ENCODE peak calls at places on chromosomes 6 and 20, in six cellular contexts. W, H, N, Y, M and Z are unnamed samples. For H3K4me1, the result is how much of the 10 kb centered on the place peaks cover.

GRCh38 chr6:156727715-156728385 is 49.3 kb upstream of the ARID1B start:
- ATAC-seq in M (no peak), H (no peak), W (no peak), N (no peak), Y (no peak), Z (no peak)

GRCh38 chr6:70270287-70271005 is 32.4 kb downstream of the COL9A1 start:
- ATAC-seq in N (no peak), W (no peak), M (no peak), H (no peak), Y (no peak), Z (no peak)

GRCh38 chr20:6231551-6231950 is 108.7 kb upstream of the FERMT1 start:
- ATAC-seq in Y (no peak), M (no peak), W (no peak), N (no peak), H (no peak), Z (no peak)

GRCh38 chr6:2695464-2696095 is 55.1 kb downstream of the MYLK4 start:
- ATAC-seq in M (peak), Y (no peak), H (no peak), N (no peak), W (no peak), Z (no peak)

GRCh38 chr20:31868853-31869672 is 1.3 kb downstream of the DUSP15 start:
- ATAC-seq in H (peak), Y (no peak), W (no peak), M (no peak), N (no peak), Z (no peak)

GRCh38 chr20:47088339-47088738 is 193.7 kb downstream of the EYA2 start:
- ATAC-seq in H (no peak), Y (no peak), N (no peak), W (no peak), M (peak), Z (no peak)

GRCh38 chr6:144162977-144163376 is 12.7 kb downstream of the STX11 start:
- ATAC-seq in N (no peak), Y (no peak), W (no peak), H (no peak), M (no peak), Z (no peak)

GRCh38 chr6:132251711-132252110 is 149.6 kb downstream of the MOXD1 start:
- ATAC-seq in M (no peak), Y (no peak), W (no peak), H (no peak), N (no peak), Z (no peak)

GRCh38 chr20:51394706-51395105 is 147.8 kb downstream of the NFATC2 start:
- ATAC-seq in H (no peak), W (no peak), M (no peak), Y (no peak), N (no peak), Z (no peak)

GRCh38 chr20:62011403-62011791 is 54.3 kb downstream of the TAF4 start:
- ATAC-seq in Y (no peak), W (no peak), H (no peak), N (no peak), M (peak), Z (no peak)

GRCh38 chr20:42444799-42445198 is 744.9 kb downstream of the PTPRT start:
- ATAC-seq in N (no peak), M (no peak), W (peak), Y (no peak), H (no peak), Z (peak)

GRCh38 chr6:6635291-6635690 is 46.8 kb downstream of the LY86 start:
- ATAC-seq in Y (no peak), W (no peak), M (no peak), N (no peak), H (no peak), Z (no peak)

GRCh38 chr20:53916173-53916512 is 154.3 kb downstream of the BCAS1 start:
- ATAC-seq in W (peak), M (peak), N (peak), Y (peak), H (peak), Z (peak)

GRCh38 chr20:48990467-48990866 is 55.6 kb upstream of the CSE1L start:
- ATAC-seq in M (no peak), Y (no peak), W (no peak), H (no peak), N (no peak), Z (no peak)

GRCh38 chr6:69349776-69350175 is 447.0 kb downstream of the LMBRD1 start:
- ATAC-seq in H (no peak), N (no peak), M (no peak), Y (no peak), W (no peak), Z (no peak)

GRCh38 chr6:37074053-37074827 is 68.8 kb downstream of the FGD2 start:
- ATAC-seq in H (no peak), M (no peak), W (peak), N (no peak), Y (peak), Z (peak)

GRCh38 chr6:98020222-98020621 is 737.2 kb upstream of the MMS22L start:
- ATAC-seq in W (no peak), H (no peak), M (no peak), Y (no peak), N (no peak), Z (no peak)

GRCh38 chr6:163964778-163965177 is 550.3 kb downstream of the QKI start:
- ATAC-seq in H (no peak), W (no peak), Y (no peak), M (no peak), N (no peak), Z (no peak)

GRCh38 chr6:129659590-129660345 is 50.2 kb downstream of the ARHGAP18 start:
- ATAC-seq in Y (peak), H (no peak), N (no peak), W (no peak), M (no peak), Z (no peak)

GRCh38 chr20:49165611-49166010 is 22.5 kb downstream of the STAU1 start:
- ATAC-seq in W (no peak), M (no peak), N (no peak), H (no peak), Y (no peak), Z (no peak)

GRCh38 chr6:79597155-79597554 is 34.0 kb upstream of the SH3BGRL2 start:
- ATAC-seq in M (no peak), N (no peak), H (no peak), Y (no peak), W (no peak), Z (no peak)

GRCh38 chr6:90078513-90079289 is 184.4 kb downstream of the GJA10 start:
- ATAC-seq in W (no peak), H (no peak), N (peak), M (no peak), Y (no peak), Z (no peak)

GRCh38 chr6:10862361-10862760 is 19.5 kb downstream of the GCM2 start:
- ATAC-seq in Y (no peak), N (no peak), W (no peak), M (no peak), H (no peak), Z (no peak)

GRCh38 chr6:151067684-151068596 is 171.8 kb upstream of the AKAP12 start:
- ATAC-seq in H (peak), N (no peak), M (peak), W (peak), Y (peak), Z (peak)

GRCh38 chr20:22496817-22497216 is 87.6 kb downstream of the FOXA2 start:
- ATAC-seq in H (no peak), M (no peak), Y (no peak), N (no peak), W (no peak), Z (no peak)

GRCh38 chr6:125279961-125280360 is 21.8 kb downstream of the HDDC2 start:
- ATAC-seq in N (no peak), M (no peak), Y (no peak), W (no peak), H (no peak), Z (no peak)

GRCh38 chr6:73455865-73456629 is 4.0 kb upstream of the CGAS start:
- ATAC-seq in M (no peak), H (no peak), W (no peak), N (no peak), Y (no peak), Z (no peak)

GRCh38 chr20:10978019-10978702 is 304.4 kb upstream of the JAG1 start:
- ATAC-seq in H (no peak), W (no peak), Y (no peak), N (no peak), M (no peak), Z (no peak)

GRCh38 chr6:160919713-160920112 is 71.9 kb upstream of the MAP3K4 start:
- ATAC-seq in H (peak), M (no peak), N (no peak), Y (peak), W (no peak), Z (no peak)

GRCh38 chr6:26493258-26493657 is 6.8 kb upstream of the BTN1A1 start:
- ATAC-seq in M (peak), W (no peak), H (peak), Y (no peak), N (peak), Z (no peak)

GRCh38 chr20:49916146-49917002 is 1.0 kb upstream of the SPATA2 start:
- ATAC-seq in Y (peak), H (peak), N (no peak), W (no peak), M (no peak), Z (no peak)

GRCh38 chr6:16321341-16321710 is 82.9 kb downstream of the GMPR start:
- ATAC-seq in Y (no peak), M (no peak), N (no peak), W (no peak), H (no peak), Z (no peak)
- H3K4me1 ChIP-seq in Y (under half), M (half or more), N (half or more), W (under half), H (half or more), Z (under half)

GRCh38 chr20:37760322-37760721 is 66.5 kb downstream of the CTNNBL1 start:
- ATAC-seq in H (no peak), N (no peak), Y (no peak), W (no peak), M (no peak), Z (no peak)
- H3K4me1 ChIP-seq in H (under half), N (under half), Y (under half), W (under half), M (under half), Z (under half)

GRCh38 chr6:45651301-45651700 is 273.6 kb upstream of the SUPT3H start:
- ATAC-seq in M (no peak), Y (no peak), W (no peak), N (no peak), H (no peak), Z (no peak)
- H3K4me1 ChIP-seq in M (half or more), Y (under half), W (under half), N (under half), H (under half), Z (under half)

GRCh38 chr6:54273214-54273820 is 34.9 kb upstream of the TINAG start:
- ATAC-seq in H (no peak), Y (no peak), W (no peak), M (no peak), N (no peak), Z (no peak)
- H3K4me1 ChIP-seq in H (under half), Y (under half), W (under half), M (under half), N (under half), Z (under half)

GRCh38 chr6:33017694-33018353 is 8.4 kb upstream of the HLA-DOA start:
- ATAC-seq in W (no peak), M (no peak), N (no peak), H (peak), Y (no peak), Z (no peak)

GRCh38 chr6:33017024-33017423 is 7.6 kb upstream of the HLA-DOA start:
- ATAC-seq in W (no peak), H (no peak), Y (no peak), N (no peak), M (no peak), Z (no peak)

GRCh38 chr6:33013608-33014007 is 4.2 kb upstream of the HLA-DOA start:
- ATAC-seq in N (no peak), H (no peak), M (no peak), W (no peak), Y (no peak), Z (no peak)

GRCh38 chr6:33015798-33016197 is 6.4 kb upstream of the HLA-DOA start:
- ATAC-seq in N (no peak), H (no peak), M (no peak), Y (no peak), W (no peak), Z (no peak)

GRCh38 chr6:33014841-33015634 is 5.6 kb upstream of the HLA-DOA start:
- ATAC-seq in Y (peak), N (peak), M (peak), W (peak), H (peak), Z (peak)
- H3K4me1 ChIP-seq in Y (under half), N (under half), M (under half), W (under half), H (under half), Z (under half)

GRCh38 chr6:44048277-44048676 is 79.0 kb downstream of the MRPL14 start:
- ATAC-seq in H (no peak), M (no peak), N (no peak), W (no peak), Y (no peak), Z (no peak)

GRCh38 chr6:44049989-44050871 is 77.0 kb downstream of the MRPL14 start:
- ATAC-seq in M (no peak), N (no peak), W (no peak), Y (peak), H (no peak), Z (no peak)

GRCh38 chr6:44050872-44051421 is 76.3 kb downstream of the MRPL14 start:
- ATAC-seq in H (no peak), M (peak), N (no peak), Y (peak), W (no peak), Z (no peak)

GRCh38 chr6:44047801-44048200 is 79.5 kb downstream of the MRPL14 start:
- ATAC-seq in Y (no peak), N (no peak), H (no peak), W (no peak), M (no peak), Z (no peak)

DNA sequence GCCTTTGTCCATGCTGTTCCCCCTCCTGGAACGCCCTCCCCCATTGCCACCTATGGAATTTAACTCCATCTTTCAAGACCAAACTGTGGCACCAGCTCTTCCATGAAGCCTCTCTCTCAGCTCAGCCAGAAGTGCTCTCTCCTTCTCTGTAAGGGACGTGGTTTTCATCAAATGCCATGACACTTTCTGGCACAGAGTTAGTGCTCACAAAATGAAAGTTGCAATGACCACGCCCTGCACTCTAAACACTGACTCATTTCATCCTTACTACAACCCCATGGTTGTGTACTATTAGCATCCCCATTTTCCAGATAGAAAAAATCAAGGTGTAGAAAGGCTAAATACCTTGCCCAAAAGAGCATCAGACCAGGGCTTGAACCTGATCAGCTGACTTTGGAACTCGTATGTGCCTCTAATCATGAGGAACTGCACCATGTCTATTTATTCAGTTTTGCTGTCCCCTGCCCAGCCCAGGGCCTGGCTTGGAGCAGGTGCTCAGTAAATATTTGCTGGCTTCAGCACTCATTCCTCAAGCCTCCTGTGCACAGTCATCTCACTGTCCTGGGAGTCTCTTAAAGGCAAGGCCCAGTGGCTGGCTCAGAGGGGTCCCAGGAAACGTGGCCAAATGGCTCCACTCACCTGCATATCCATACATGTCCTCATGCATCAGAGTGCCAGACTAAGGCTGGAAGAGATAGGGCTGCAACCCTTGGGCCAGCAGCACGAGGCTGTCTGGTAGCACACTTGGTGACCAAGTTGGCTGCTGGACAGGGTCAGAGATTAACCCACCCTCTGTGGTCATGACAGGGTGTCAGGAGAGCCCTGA is 77.9 kb downstream of the MRPL14 start:
- ATAC-seq in W (no peak), M (no peak), H (no peak), Y (peak), N (no peak), Z (peak)
- H3K4me1 ChIP-seq in W (under half), M (half or more), H (under half), Y (under half), N (under half), Z (under half)